ENCODE peak calls at places on chromosomes 16 and 17, in four cellular contexts. C is EH, F is EL, Z is dorsolateral prefrontal cortex. X is an unnamed sample.

GRCh38 chr17:58002154-58002553 is 4.9 kb downstream of the SRSF1 start:
- DNase-seq in C (no peak), Z (no peak), F (no peak), X (no peak)

GRCh38 chr16:89177501-89177900 is 6.0 kb downstream of the CDH15 start:
- DNase-seq in F (no peak), C (no peak), Z (no peak), X (no peak)

GRCh38 chr17:76695059-76695892 is 15.5 kb downstream of the MXRA7 start:
- DNase-seq in C (no peak), F (no peak), Z (no peak), X (no peak)

GRCh38 chr17:11852231-11852630 is 145.0 kb downstream of the ZNF18 start:
- DNase-seq in C (no peak), F (no peak), Z (no peak), X (no peak)

GRCh38 chr16:58236231-58236690 is 38.4 kb upstream of the CSNK2A2 start:
- DNase-seq in Z (peak), C (peak), F (peak), X (peak)

GRCh38 chr17:58587713-58588117 is 73.3 kb upstream of the MTMR4 start:
- DNase-seq in Z (peak), F (peak), C (peak), X (peak)

GRCh38 chr17:50861334-50861676 is 4.8 kb downstream of the TOB1 start:
- DNase-seq in Z (no peak), F (no peak), C (no peak), X (no peak)

GRCh38 chr16:14378131-14378551 is 251.9 kb downstream of the PARN start:
- DNase-seq in Z (no peak), C (peak), F (peak), X (peak)

GRCh38 chr17:81566461-81567126 is 14.4 kb upstream of the FAAP100 start:
- DNase-seq in C (peak), Z (no peak), F (peak), X (peak)

GRCh38 chr16:49652441-49653175 is 203.3 kb downstream of the ZNF423 start:
- DNase-seq in F (peak), C (peak), Z (no peak), X (no peak)

GRCh38 chr16:85227924-85228462 is 115.7 kb upstream of the CIBAR2 start:
- DNase-seq in C (peak), F (peak), Z (peak), X (no peak)

GRCh38 chr17:1110844-1111598 is 68.8 kb downstream of the ABR start:
- DNase-seq in Z (peak), F (peak), C (peak), X (peak)

GRCh38 chr16:56349711-56350161 is 75.6 kb downstream of the AMFR start:
- DNase-seq in F (no peak), C (no peak), Z (peak), X (no peak)

GRCh38 chr16:67202426-67202825 is 3.5 kb downstream of the ELMO3 start:
- DNase-seq in Z (no peak), C (no peak), F (no peak), X (no peak)